ENCODE peak calls at places on chromosomes 12 and 14, in six cellular contexts. I is Right ventricle myocardium superior; W is stimulated activated CD4-positive, alpha-beta T cell treated with anti-CD3 and anti-CD28 coated beads, Interleukin-4, amount 100 ng/mL, for 24 hours; X is pancreas; D is astrocyte; N is gastrocnemius medialis. R is an unnamed sample.

GRCh38 chr12:88298761-88299242 is 156.7 kb downstream of the TMTC3 start:
- DNase-seq in I (no peak), W (peak), X (no peak), D (peak), N (no peak), R (no peak)

GRCh38 chr12:108403952-108404351 is 64.8 kb upstream of the CMKLR1 start:
- DNase-seq in I (no peak), W (no peak), X (no peak), D (no peak), N (no peak), R (no peak)

GRCh38 chr14:24911324-24912095 is 138.4 kb downstream of the STXBP6 start:
- DNase-seq in I (no peak), W (no peak), X (no peak), D (peak), N (no peak), R (no peak)

GRCh38 chr14:69315302-69315701 is 55.3 kb downstream of the GALNT16 start:
- DNase-seq in I (no peak), W (no peak), X (peak), D (no peak), N (peak), R (no peak)

GRCh38 chr12:10543499-10543898 is 37.8 kb downstream of the EIF2S3B start:
- DNase-seq in I (no peak), W (no peak), X (no peak), D (no peak), N (no peak), R (no peak)

GRCh38 chr14:97002454-97002853 is 205.3 kb downstream of the VRK1 start:
- DNase-seq in I (no peak), W (no peak), X (no peak), D (no peak), N (no peak), R (no peak)

GRCh38 chr14:52267501-52268190 is at the start of gene PTGDR:
- DNase-seq in I (peak), W (peak), X (peak), D (peak), N (no peak), R (peak)

GRCh38 chr12:103645202-103645601 is 58.1 kb downstream of the STAB2 start:
- DNase-seq in I (no peak), W (no peak), X (no peak), D (peak), N (no peak), R (no peak)

GRCh38 chr12:75977952-75978671 is 53.5 kb downstream of the PHLDA1 start:
- DNase-seq in I (no peak), W (peak), X (no peak), D (peak), N (peak), R (no peak)